ENCODE peak calls at places on chromosomes 16 and 17, in seven cellular contexts. O, J, Q, X, K, G and L are unnamed samples.

GRCh38 chr17:17356149-17356930 is 53.2 kb downstream of the NT5M start:
- DNase-seq in G (peak), Q (peak), K (peak), O (peak), J (peak), X (peak), L (peak)

GRCh38 chr17:8189041-8189710 is 804 bp downstream of the BORCS6 start:
- DNase-seq in O (peak), X (no peak), J (peak), Q (peak), K (no peak), G (no peak), L (no peak)

GRCh38 chr17:50134206-50135110 is 4.5 kb upstream of the SAMD14 start:
- DNase-seq in O (peak), X (no peak), J (no peak), K (peak), G (no peak), Q (no peak), L (no peak)

GRCh38 chr17:68248886-68249872 is 1.3 kb downstream of the AMZ2 start:
- DNase-seq in Q (no peak), X (peak), O (no peak), K (no peak), G (no peak), J (peak), L (no peak)

GRCh38 chr17:38418693-38419507 is 9.4 kb upstream of the ARHGAP23 start:
- DNase-seq in G (no peak), K (no peak), O (no peak), J (no peak), Q (no peak), X (no peak), L (no peak)

GRCh38 chr17:58741121-58741625 is 14.5 kb upstream of the PPM1E start:
- DNase-seq in K (peak), Q (peak), G (no peak), J (no peak), O (no peak), X (no peak), L (no peak)

GRCh38 chr16:57844416-57845030 is 42.2 kb upstream of the KIFC3 start:
- DNase-seq in K (no peak), O (no peak), J (no peak), Q (no peak), G (no peak), X (no peak), L (no peak)

GRCh38 chr16:84198401-84198800 is 7.4 kb downstream of the ADAD2 start:
- DNase-seq in G (no peak), J (no peak), X (no peak), Q (peak), O (no peak), K (peak), L (no peak)

GRCh38 chr17:57665696-57666095 is 79.4 kb downstream of the CCDC182 start:
- DNase-seq in G (no peak), K (no peak), J (no peak), Q (no peak), O (no peak), X (no peak), L (no peak)

GRCh38 chr16:60107467-60107866 is 1373.4 kb upstream of the GOT2 start:
- DNase-seq in K (peak), G (no peak), X (peak), O (no peak), J (no peak), Q (no peak), L (no peak)

GRCh38 chr17:31122746-31123145 is 28.0 kb downstream of the NF1 start:
- DNase-seq in G (no peak), Q (no peak), X (no peak), K (no peak), J (no peak), O (no peak), L (no peak)